ENCODE peak calls at places on chromosomes 6 and 20, in four cellular contexts. C is naive thymus-derived CD8-positive, alpha-beta T cell; H is substantia nigra; L is adipocyte. K is an unnamed sample.

GRCh38 chr6:11784341-11784740 is 5.7 kb upstream of the ADTRP start:
- DNase-seq in C (no peak), H (no peak), L (no peak), K (no peak)

GRCh38 chr6:15817100-15817499 is 154.3 kb upstream of the DTNBP1 start:
- DNase-seq in C (no peak), H (no peak), L (no peak), K (no peak)

GRCh38 chr6:105691971-105692370 is 289.1 kb upstream of the PREP start:
- DNase-seq in C (no peak), H (no peak), L (no peak), K (no peak)

GRCh38 chr6:134640229-134640628 is 309.7 kb downstream of the ALDH8A1 start:
- DNase-seq in C (no peak), H (no peak), L (no peak), K (no peak)

GRCh38 chr6:11324453-11325023 is 92.1 kb upstream of the NEDD9 start:
- DNase-seq in C (no peak), H (no peak), L (no peak), K (no peak)

GRCh38 chr20:3222635-3223600 is 13.6 kb downstream of the ITPA start:
- DNase-seq in C (peak; percentile 41), H (no peak), L (no peak), K (no peak)

GRCh38 chr6:118931436-118931835 is 3.5 kb downstream of the MCM9 start:
- DNase-seq in C (no peak), H (no peak), L (no peak), K (no peak)

GRCh38 chr6:140071115-140071514 is 696.7 kb upstream of the CITED2 start:
- DNase-seq in C (no peak), H (no peak), L (peak; percentile 84), K (peak; percentile 82)

GRCh38 chr20:31652917-31653385 is 15.2 kb downstream of the COX4I2 start:
- DNase-seq in C (no peak), H (no peak), L (peak; percentile 80), K (no peak)

GRCh38 chr20:956330-956951 is 40.3 kb upstream of the ANGPT4 start:
- DNase-seq in C (peak; percentile 67), H (peak; percentile 32), L (peak; percentile 83), K (peak; percentile 60)

GRCh38 chr6:56842602-56843475 is 112.1 kb upstream of the BEND6 start:
- DNase-seq in C (no peak), H (peak; percentile 70), L (peak; percentile 82), K (peak; percentile 46)